ENCODE peak calls at places on chromosome 5, in eight cellular contexts. U, Y, X, K, W, R, V and S are unnamed samples.

GRCh38 chr5:116071211-116071610 is 13.6 kb upstream of the COMMD10 start:
- DNase-seq in U (no peak), Y (no peak), V (no peak), W (no peak), K (no peak), X (no peak), R (no peak), S (no peak)

GRCh38 chr5:56941981-56942380 is 9.9 kb downstream of the MIER3 start:
- DNase-seq in R (no peak), K (no peak), X (no peak), V (no peak), Y (no peak), U (no peak), W (no peak), S (no peak)

GRCh38 chr5:180281706-180282105 is 10.2 kb downstream of the MAPK9 start:
- DNase-seq in K (no peak), R (no peak), Y (no peak), X (no peak), V (no peak), U (no peak), W (no peak), S (no peak)

GRCh38 chr5:179549973-179550510 is 312 bp upstream of the RUFY1 start:
- DNase-seq in Y (peak), V (no peak), W (no peak), U (peak), X (no peak), R (peak), K (peak), S (peak)

GRCh38 chr5:162209005-162209605 is 141.5 kb downstream of the GABRG2 start:
- DNase-seq in X (no peak), K (peak), Y (peak), U (no peak), W (peak), R (peak), V (peak), S (no peak)

GRCh38 chr5:50593681-50594080 is 72.8 kb upstream of the PARP8 start:
- DNase-seq in R (no peak), K (no peak), Y (no peak), V (no peak), W (no peak), X (no peak), U (no peak), S (no peak)

GRCh38 chr5:61409568-61409967 is 77.5 kb downstream of the ZSWIM6 start:
- DNase-seq in R (peak), V (no peak), U (no peak), X (no peak), W (no peak), K (no peak), Y (no peak), S (no peak)

GRCh38 chr5:143016777-143017374 is 246.7 kb downstream of the ARHGAP26 start:
- DNase-seq in R (peak), X (no peak), W (no peak), V (peak), Y (no peak), U (no peak), K (no peak), S (no peak)

GRCh38 chr5:51657340-51658240 is 274.3 kb downstream of the ISL1 start:
- DNase-seq in V (no peak), R (no peak), W (no peak), X (no peak), U (no peak), Y (no peak), K (no peak), S (no peak)

GRCh38 chr5:61263561-61264272 is 68.3 kb upstream of the ZSWIM6 start:
- DNase-seq in K (no peak), V (no peak), X (no peak), U (no peak), R (no peak), W (no peak), Y (no peak), S (no peak)

GRCh38 chr5:38433160-38433861 is 123.1 kb downstream of the LIFR start:
- DNase-seq in V (no peak), R (no peak), W (no peak), U (no peak), K (no peak), X (peak), Y (no peak), S (no peak)

GRCh38 chr5:138950411-138951011 is 75.4 kb upstream of the LRRTM2 start:
- DNase-seq in U (peak), R (no peak), V (no peak), X (peak), K (no peak), W (no peak), Y (no peak), S (no peak)

GRCh38 chr5:9538504-9538903 is 7.4 kb downstream of the SEMA5A start:
- DNase-seq in U (no peak), K (no peak), V (no peak), W (no peak), Y (no peak), R (no peak), X (no peak), S (no peak)

GRCh38 chr5:76363385-76364261 is 39.5 kb upstream of the IQGAP2 start:
- DNase-seq in Y (no peak), X (no peak), U (no peak), K (no peak), V (no peak), R (peak), W (peak), S (no peak)

GRCh38 chr5:9358961-9359686 is 186.8 kb downstream of the SEMA5A start:
- DNase-seq in W (no peak), K (no peak), X (no peak), R (no peak), V (no peak), Y (no peak), U (no peak), S (no peak)

GRCh38 chr5:149381261-149381985 is 2.3 kb upstream of the IL17B start:
- DNase-seq in W (no peak), U (no peak), K (no peak), R (no peak), Y (no peak), X (peak), V (no peak), S (no peak)

GRCh38 chr5:149386166-149386565 is 7.1 kb upstream of the IL17B start:
- DNase-seq in U (no peak), K (no peak), R (peak), W (no peak), Y (no peak), V (no peak), X (peak), S (no peak)

GRCh38 chr5:149382517-149383220 is 3.6 kb upstream of the IL17B start:
- DNase-seq in Y (no peak), X (peak), W (no peak), U (no peak), K (no peak), R (no peak), V (no peak), S (no peak)

GRCh38 chr5:149381986-149382338 is 2.9 kb upstream of the IL17B start:
- DNase-seq in Y (peak), U (peak), X (peak), K (no peak), W (peak), R (peak), V (peak), S (peak)

DNA sequence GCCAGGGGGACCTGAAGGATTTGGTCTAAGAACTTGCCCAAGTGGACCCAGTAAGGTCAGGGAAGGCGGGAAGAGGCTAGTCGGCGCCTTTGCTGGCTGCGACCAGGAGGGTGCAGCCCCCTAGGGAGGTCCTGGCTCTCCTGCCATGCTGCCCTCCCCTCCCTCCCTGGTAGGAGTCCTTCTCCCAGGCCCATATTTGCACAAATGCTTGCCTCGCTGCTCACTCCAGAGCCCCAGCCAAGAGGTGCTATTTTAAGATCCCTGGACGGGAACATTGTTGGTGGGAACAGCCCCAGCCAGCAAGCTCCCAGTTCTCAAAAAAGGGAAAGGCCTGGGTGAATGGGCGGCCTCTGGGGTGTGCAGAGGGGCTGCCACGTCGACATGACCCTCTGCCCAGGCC is 4.3 kb upstream of the IL17B start:
- DNase-seq in X (peak), R (no peak), Y (no peak), K (no peak), V (no peak), U (no peak), W (no peak), S (no peak)
- TF ChIP-seq POLR2AphosphoS5 in X (peak), R (no peak), Y (no peak), K (no peak), V (peak), U (peak), W (peak), S (no peak)

DNA sequence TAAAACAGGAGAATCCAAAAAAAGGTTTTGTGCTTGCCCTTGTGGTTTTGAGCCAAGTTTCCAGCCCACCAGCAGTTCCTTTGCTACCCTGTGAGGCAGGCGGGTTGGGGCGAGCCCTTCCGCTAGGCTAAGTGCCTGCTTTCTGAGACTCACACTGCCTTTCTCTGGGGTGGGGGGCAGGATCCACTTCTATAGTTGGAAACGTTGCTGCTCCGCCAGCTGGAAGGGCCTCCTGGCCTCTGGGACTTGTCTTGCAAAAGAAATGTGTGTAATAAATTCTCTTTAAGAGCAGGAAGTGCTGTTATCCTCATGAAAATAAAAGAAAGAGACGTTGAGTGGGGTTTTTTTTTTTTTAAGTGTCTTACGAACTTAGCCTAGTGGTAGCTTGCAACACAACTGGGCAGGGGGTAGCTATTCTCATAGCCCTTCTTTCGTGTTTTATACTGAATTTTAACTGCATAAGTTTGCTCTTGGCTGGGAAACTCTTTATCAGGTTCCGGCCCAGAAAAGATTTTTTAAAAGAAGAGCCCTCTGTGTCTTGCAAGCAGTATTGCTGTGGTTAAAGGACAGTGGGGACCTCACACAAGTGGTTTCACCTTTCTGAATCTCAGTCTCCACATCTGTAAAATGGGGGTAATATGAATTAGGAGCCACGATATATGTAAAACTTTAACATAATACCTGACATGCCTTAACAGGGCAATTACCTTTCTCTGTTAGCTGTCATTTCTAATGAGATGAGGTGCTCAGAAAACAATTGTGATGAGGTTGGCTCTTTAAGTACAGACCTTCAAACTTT is 19.8 kb downstream of the JADE2 start:
- DNase-seq in R (no peak), K (no peak), X (peak), W (no peak), Y (no peak), V (no peak), U (peak), S (no peak)
- TF ChIP-seq POLR2AphosphoS5 in R (no peak), K (no peak), X (peak), W (no peak), Y (no peak), V (peak), U (peak), S (no peak)

DNA sequence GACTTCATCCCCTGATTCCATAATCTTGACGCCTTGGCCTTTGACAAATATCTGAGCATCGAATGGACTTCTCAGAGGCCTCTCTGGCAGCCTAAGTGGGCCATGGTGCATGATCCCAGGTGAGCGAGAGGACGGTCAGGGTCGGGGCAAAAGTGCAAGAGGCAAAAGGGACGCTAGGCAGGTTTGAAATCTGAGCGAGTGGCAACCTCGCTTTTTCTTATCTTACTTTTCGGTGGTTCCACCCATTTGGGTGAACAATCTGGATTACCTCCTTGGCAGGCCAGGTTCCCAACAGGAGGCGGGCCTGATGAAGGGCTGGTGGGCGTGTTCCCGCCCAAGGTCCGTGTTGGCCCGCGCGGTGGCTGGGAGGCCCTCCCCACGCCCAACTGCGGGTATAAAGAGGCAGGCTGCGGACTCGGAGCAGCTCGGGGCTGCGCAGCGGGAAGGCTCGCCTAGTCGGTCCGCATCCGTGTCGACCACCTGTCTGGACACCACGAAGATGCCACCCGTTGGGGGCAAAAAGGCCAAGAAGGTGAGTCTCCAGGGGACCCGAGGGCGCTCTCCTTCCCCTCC is at the start of gene BHMT:
- DNase-seq in V (no peak), W (peak), Y (no peak), U (no peak), R (no peak), X (no peak), K (no peak), S (no peak)
- TF ChIP-seq POLR2AphosphoS5 in V (no peak), W (no peak), Y (no peak), U (no peak), R (no peak), X (no peak), K (no peak), S (no peak)

GRCh38 chr5:125550237-125550636 is 803.8 kb upstream of the ZNF608 start:
- DNase-seq in V (no peak), W (no peak), X (no peak), R (no peak), K (no peak), Y (no peak), U (no peak), S (no peak)

GRCh38 chr5:125551246-125551645 is 804.8 kb upstream of the ZNF608 start:
- DNase-seq in V (no peak), X (no peak), U (no peak), K (no peak), R (no peak), W (no peak), Y (no peak), S (no peak)

GRCh38 chr5:125551797-125552196 is 805.4 kb upstream of the ZNF608 start:
- DNase-seq in W (no peak), V (no peak), X (no peak), U (no peak), R (no peak), Y (no peak), K (no peak), S (no peak)

GRCh38 chr5:125552486-125552885 is 806.0 kb upstream of the ZNF608 start:
- DNase-seq in V (no peak), R (no peak), K (no peak), W (no peak), Y (no peak), X (no peak), U (no peak), S (no peak)

DNA sequence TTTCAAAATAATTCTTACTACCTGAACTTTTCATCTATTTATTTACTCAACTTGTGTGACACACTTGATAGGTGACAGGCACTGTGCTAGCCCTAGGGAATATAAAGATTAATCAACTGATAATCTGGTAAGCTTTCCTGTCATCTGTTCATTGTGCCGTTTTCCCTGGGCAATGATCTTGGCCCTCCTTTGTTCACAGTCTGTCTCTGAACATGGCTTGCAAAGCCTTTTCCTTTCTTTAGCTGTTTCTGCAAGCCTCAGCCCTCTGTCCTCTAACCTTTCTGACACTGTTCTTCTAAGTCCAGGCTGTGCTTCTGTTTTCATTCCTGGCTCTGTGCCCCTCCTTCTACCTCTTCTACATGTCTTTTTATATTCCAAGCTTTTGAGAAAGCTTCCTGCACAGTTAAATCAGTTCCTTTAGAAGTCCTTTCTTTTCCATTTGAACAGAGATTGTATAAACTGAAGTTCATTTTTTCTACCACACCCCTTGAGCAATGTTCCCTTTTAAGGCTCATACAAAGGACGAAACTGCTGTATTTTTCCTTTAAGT is 803.0 kb upstream of the ZNF608 start:
- DNase-seq in V (no peak), W (no peak), Y (no peak), R (no peak), K (no peak), U (no peak), X (no peak), S (no peak)
- TF ChIP-seq POLR2AphosphoS5 in V (no peak), W (no peak), Y (no peak), R (no peak), K (no peak), U (no peak), X (no peak), S (no peak)

GRCh38 chr5:172796306-172796705 is 25.3 kb upstream of the DUSP1 start:
- DNase-seq in K (no peak), W (no peak), U (no peak), V (no peak), Y (no peak), R (no peak), X (no peak), S (no peak)

GRCh38 chr5:172800088-172800551 is 29.1 kb upstream of the DUSP1 start:
- DNase-seq in W (peak), Y (no peak), V (no peak), X (peak), R (no peak), K (no peak), U (peak), S (no peak)

GRCh38 chr5:172799416-172799815 is 28.4 kb upstream of the DUSP1 start:
- DNase-seq in K (no peak), W (no peak), Y (no peak), R (no peak), U (no peak), V (no peak), X (no peak), S (no peak)

GRCh38 chr5:172797800-172798199 is 26.8 kb upstream of the DUSP1 start:
- DNase-seq in X (peak), R (no peak), Y (no peak), K (no peak), U (no peak), V (no peak), W (no peak), S (no peak)

GRCh38 chr5:172798422-172799215 is 27.6 kb upstream of the DUSP1 start:
- DNase-seq in K (no peak), R (no peak), U (peak), Y (no peak), W (no peak), X (peak), V (no peak), S (no peak)
- TF ChIP-seq POLR2AphosphoS5 in K (no peak), R (no peak), U (peak), Y (no peak), W (no peak), X (peak), V (peak), S (peak)

GRCh38 chr5:43315697-43316096 is 2.5 kb upstream of the HMGCS1 start:
- DNase-seq in W (no peak), Y (no peak), R (no peak), U (no peak), X (no peak), V (no peak), K (no peak), S (no peak)

GRCh38 chr5:43316421-43316820 is 3.2 kb upstream of the HMGCS1 start:
- DNase-seq in Y (no peak), U (no peak), K (no peak), R (no peak), X (no peak), W (no peak), V (no peak), S (no peak)

GRCh38 chr5:43313854-43314457 is 744 bp upstream of the HMGCS1 start:
- DNase-seq in R (peak), K (no peak), Y (no peak), W (no peak), X (no peak), V (peak), U (no peak), S (peak)

GRCh38 chr5:43314724-43315123 is 1.5 kb upstream of the HMGCS1 start:
- DNase-seq in X (no peak), Y (no peak), K (no peak), W (no peak), R (no peak), V (no peak), U (no peak), S (no peak)

DNA sequence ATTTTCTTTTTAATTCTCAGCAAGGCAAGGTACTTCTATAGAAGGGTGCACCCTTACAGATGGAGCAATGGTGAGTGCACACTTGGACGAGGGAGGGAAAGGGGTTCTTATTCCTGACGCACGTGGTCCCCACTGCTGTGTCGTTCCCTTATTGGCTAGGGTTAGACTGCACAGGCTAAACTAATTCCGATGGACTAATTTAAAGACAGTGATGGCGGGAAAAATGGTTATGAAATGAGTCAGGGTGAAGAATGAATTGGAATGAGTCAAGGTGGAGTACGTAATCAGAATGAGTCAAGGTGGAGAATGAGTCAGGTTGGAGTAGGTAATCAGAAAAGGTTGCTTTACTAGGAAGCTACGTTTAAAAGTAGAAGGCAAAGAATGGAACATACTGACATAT is 2.0 kb upstream of the HMGCS1 start:
- DNase-seq in X (no peak), V (no peak), U (no peak), K (no peak), Y (no peak), R (no peak), W (no peak), S (no peak)
- TF ChIP-seq POLR2AphosphoS5 in X (no peak), V (no peak), U (no peak), K (no peak), Y (no peak), R (no peak), W (no peak), S (no peak)